ENCODE peak calls at places on chromosomes 12 and 14, in nine cellular contexts. M, T, D, A, I, B, Z, E and S are unnamed samples.

GRCh38 chr14:59582161-59582560 is 5.5 kb upstream of the CCDC175 start:
- DNase-seq in I (no peak), T (no peak), E (no peak), D (no peak), M (no peak), A (no peak), B (no peak), Z (peak), S (no peak)

GRCh38 chr14:77647853-77648252 is 31.4 kb upstream of the SPTLC2 start:
- DNase-seq in I (no peak), A (no peak), E (no peak), Z (no peak), B (no peak), D (no peak), M (no peak), T (no peak), S (no peak)

GRCh38 chr12:106586535-106586802 is 3.7 kb downstream of the RFX4 start:
- DNase-seq in B (peak), I (no peak), Z (no peak), D (no peak), T (no peak), A (no peak), M (no peak), E (no peak), S (no peak)

GRCh38 chr14:92690171-92691011 is 58.0 kb downstream of the LGMN start:
- DNase-seq in T (peak), M (no peak), Z (peak), D (no peak), E (no peak), A (peak), B (peak), I (peak), S (no peak)

GRCh38 chr12:25130741-25131188 is 64.2 kb downstream of the DNAI7 start:
- DNase-seq in A (peak), Z (peak), D (no peak), B (peak), E (peak), T (peak), M (no peak), I (peak), S (no peak)

GRCh38 chr12:87428701-87429277 is 600.4 kb downstream of the C12orf50 start:
- DNase-seq in I (peak), Z (no peak), B (no peak), A (peak), T (no peak), M (no peak), D (no peak), E (no peak), S (no peak)

GRCh38 chr14:53663709-53664108 is 292.9 kb downstream of the BMP4 start:
- DNase-seq in T (no peak), B (peak), I (peak), D (no peak), M (no peak), A (peak), E (no peak), Z (peak), S (no peak)

GRCh38 chr12:53867216-53868012 is 71.2 kb upstream of the HOXC13 start:
- DNase-seq in E (no peak), A (no peak), D (no peak), T (no peak), Z (no peak), I (peak), M (no peak), B (peak), S (no peak)

GRCh38 chr12:30837595-30837994 is 82.8 kb upstream of the CAPRIN2 start:
- DNase-seq in I (no peak), M (no peak), B (no peak), Z (no peak), T (no peak), E (no peak), A (no peak), D (no peak), S (no peak)

GRCh38 chr12:124617615-124618014 is 50.2 kb upstream of the NCOR2 start:
- DNase-seq in Z (no peak), A (no peak), B (no peak), M (no peak), T (peak), E (no peak), D (no peak), I (no peak), S (no peak)

GRCh38 chr14:104107611-104108569 is 22.4 kb downstream of the ASPG start:
- DNase-seq in I (no peak), Z (no peak), D (peak), E (no peak), B (no peak), T (no peak), M (no peak), A (no peak), S (no peak)

GRCh38 chr12:20125259-20125919 is 242.9 kb upstream of the PDE3A start:
- DNase-seq in I (no peak), E (no peak), A (no peak), M (no peak), D (no peak), Z (no peak), B (no peak), T (no peak), S (no peak)

GRCh38 chr12:53791735-53792326 is 40.1 kb upstream of the CISTR start:
- DNase-seq in D (no peak), T (no peak), A (no peak), B (peak), I (no peak), Z (no peak), E (no peak), M (no peak), S (no peak)

GRCh38 chr14:53621433-53621832 is 335.2 kb downstream of the BMP4 start:
- DNase-seq in D (no peak), I (no peak), A (no peak), T (no peak), B (no peak), Z (no peak), E (no peak), M (no peak), S (no peak)

GRCh38 chr12:121005346-121005815 is 10.9 kb downstream of the C12orf43 start:
- DNase-seq in T (no peak), I (peak), E (peak), A (peak), M (no peak), D (no peak), Z (no peak), B (peak), S (no peak)

GRCh38 chr14:75277796-75278421 is 719 bp upstream of the FOS start:
- DNase-seq in A (peak), Z (no peak), T (no peak), I (no peak), E (no peak), M (no peak), D (no peak), B (no peak), S (no peak)

GRCh38 chr12:32671930-32672785 is 6.9 kb upstream of the DNM1L start:
- DNase-seq in T (peak), E (peak), D (no peak), I (peak), A (peak), B (peak), Z (peak), M (no peak), S (peak)

GRCh38 chr12:69633061-69633460 is 22.4 kb upstream of the LRRC10 start:
- DNase-seq in E (no peak), M (no peak), I (no peak), D (no peak), B (peak), Z (no peak), T (no peak), A (no peak), S (no peak)

GRCh38 chr12:55720071-55720564 is at the start of gene RDH5:
- DNase-seq in B (no peak), D (no peak), I (peak), A (peak), Z (no peak), E (no peak), T (no peak), M (no peak), S (no peak)

GRCh38 chr12:76878899-76879709 is at the start of gene CSRP2:
- DNase-seq in Z (peak), D (peak), B (peak), I (peak), E (peak), A (peak), T (peak), M (peak), S (peak)

GRCh38 chr14:94388896-94389469 is 581 bp upstream of the SERPINA1 start:
- DNase-seq in M (no peak), T (no peak), A (no peak), D (no peak), I (no peak), E (no peak), Z (no peak), B (no peak), S (no peak)

GRCh38 chr12:93783827-93784226 is 106.7 kb downstream of the CRADD start:
- DNase-seq in E (no peak), I (no peak), Z (no peak), T (no peak), D (no peak), A (no peak), M (no peak), B (no peak), S (no peak)

GRCh38 chr12:56979628-56980027 is 22.2 kb upstream of the RDH16 start:
- DNase-seq in D (no peak), I (no peak), E (no peak), B (no peak), M (no peak), Z (no peak), T (no peak), A (no peak), S (no peak)

GRCh38 chr12:95164656-95165055 is 52.6 kb downstream of the FGD6 start:
- DNase-seq in A (no peak), I (no peak), T (no peak), B (no peak), D (no peak), M (no peak), E (no peak), Z (no peak), S (no peak)

GRCh38 chr12:75722714-75723200 is 211.3 kb upstream of the KRR1 start:
- DNase-seq in T (no peak), A (peak), M (no peak), I (peak), D (no peak), E (no peak), B (peak), Z (peak), S (peak)

GRCh38 chr14:77436042-77436441 is 12.7 kb upstream of the NOXRED1 start:
- DNase-seq in D (no peak), B (no peak), E (no peak), I (no peak), M (no peak), Z (no peak), A (no peak), T (no peak), S (no peak)

GRCh38 chr14:36022765-36023415 is 153.6 kb downstream of the PTCSC3 start:
- DNase-seq in D (no peak), E (no peak), A (no peak), I (no peak), B (no peak), Z (no peak), T (no peak), M (no peak), S (no peak)

GRCh38 chr12:132491349-132491663 is 1.4 kb downstream of the FBRSL1 start:
- DNase-seq in M (no peak), B (no peak), I (no peak), A (no peak), T (no peak), E (no peak), D (no peak), Z (no peak), S (no peak)

GRCh38 chr12:6703631-6704030 is 3.0 kb upstream of the PIANP start:
- DNase-seq in I (no peak), M (no peak), D (no peak), A (no peak), E (no peak), B (peak), Z (no peak), T (no peak), S (no peak)

GRCh38 chr12:107759410-107759809 is 1.5 kb downstream of the PRDM4 start:
- DNase-seq in A (peak), E (no peak), B (peak), I (peak), M (no peak), T (no peak), D (no peak), Z (no peak), S (no peak)

GRCh38 chr14:71264260-71264659 is 357.0 kb downstream of the PCNX1 start:
- DNase-seq in E (no peak), M (no peak), I (no peak), D (no peak), Z (no peak), A (no peak), B (peak), T (no peak), S (no peak)

GRCh38 chr14:94767321-94767878 is 2.5 kb downstream of the GSC start:
- DNase-seq in B (peak), D (no peak), I (no peak), T (no peak), M (no peak), A (no peak), E (no peak), Z (no peak), S (no peak)

GRCh38 chr12:6652391-6652790 is 5.2 kb upstream of the ACRBP start:
- DNase-seq in D (peak), I (no peak), B (no peak), A (no peak), E (no peak), Z (no peak), T (no peak), M (no peak), S (no peak)

GRCh38 chr14:92164958-92165357 is 43.2 kb downstream of the CPSF2 start:
- DNase-seq in I (no peak), D (no peak), B (no peak), Z (no peak), E (no peak), M (no peak), A (no peak), T (no peak), S (no peak)

GRCh38 chr12:101792046-101792931 is 38.5 kb downstream of the GNPTAB start:
- DNase-seq in M (no peak), T (no peak), E (no peak), A (no peak), I (no peak), B (peak), Z (no peak), D (no peak), S (no peak)

GRCh38 chr12:34204830-34205285 is 182.6 kb downstream of the ALG10 start:
- DNase-seq in E (no peak), I (no peak), B (no peak), A (no peak), Z (no peak), T (no peak), D (no peak), M (no peak), S (no peak)

GRCh38 chr14:105600939-105601359 is 74.6 kb downstream of the TMEM121 start:
- DNase-seq in T (no peak), I (no peak), A (no peak), M (no peak), B (no peak), E (no peak), Z (no peak), D (no peak), S (no peak)

GRCh38 chr14:89723930-89724915 is 230.3 kb downstream of the EFCAB11 start:
- DNase-seq in D (no peak), A (no peak), T (no peak), B (peak), Z (no peak), E (no peak), M (no peak), I (no peak), S (no peak)

GRCh38 chr14:91350813-91351507 is 66.7 kb downstream of the CCDC88C start:
- DNase-seq in A (no peak), Z (no peak), D (peak), B (no peak), E (no peak), T (no peak), M (no peak), I (no peak), S (no peak)